ENCODE peak calls at places on chromosome X, in nine cellular contexts. M, O, F, Y, W, Z, T, P and U are unnamed samples.

GRCh38 chrX:26597981-26598380 is 382.0 kb downstream of the MAGEB5 start:
- DNase-seq in Z (no peak), Y (no peak), T (no peak), P (no peak), O (no peak), W (no peak), F (no peak), M (no peak), U (no peak)

GRCh38 chrX:50721771-50722521 is 92.0 kb downstream of the SHROOM4 start:
- DNase-seq in W (no peak), P (no peak), Z (no peak), F (no peak), O (no peak), M (no peak), T (no peak), Y (no peak), U (no peak)

GRCh38 chrX:15451913-15452312 is 41.2 kb downstream of the PIR start:
- DNase-seq in O (no peak), P (no peak), M (no peak), Z (no peak), W (peak; percentile 35), T (no peak), Y (no peak), F (no peak), U (no peak)

GRCh38 chrX:46551494-46552128 is 6.4 kb upstream of the ZNF674 start:
- DNase-seq in M (no peak), O (no peak), Z (no peak), F (no peak), T (no peak), W (no peak), P (no peak), Y (no peak), U (no peak)

GRCh38 chrX:53235566-53235965 is 10.6 kb upstream of the KDM5C start:
- DNase-seq in P (no peak), W (no peak), O (no peak), F (no peak), Y (no peak), T (no peak), Z (no peak), M (no peak), U (no peak)

GRCh38 chrX:136577562-136577961 is 45.5 kb downstream of the VGLL1 start:
- DNase-seq in O (peak; percentile 54), Y (peak; percentile 38), W (peak; percentile 32), T (peak; percentile 25), P (no peak), F (peak; percentile 19), M (peak; percentile 34), Z (peak; percentile 41), U (peak; percentile 31)

GRCh38 chrX:108217877-108218276 is 126.3 kb downstream of the ATG4A start:
- DNase-seq in O (no peak), M (no peak), W (no peak), Z (no peak), T (no peak), Y (no peak), P (no peak), F (no peak), U (no peak)

GRCh38 chrX:12307961-12308360 is 169.7 kb downstream of the FRMPD4 start:
- DNase-seq in Y (no peak), W (no peak), Z (no peak), T (no peak), F (no peak), P (no peak), M (no peak), O (no peak), U (no peak)

GRCh38 chrX:129649268-129650182 is 5.2 kb downstream of the APLN start:
- DNase-seq in P (no peak), W (no peak), Y (no peak), F (no peak), T (no peak), M (no peak), Z (no peak), O (peak; percentile 8), U (no peak)

GRCh38 chrX:21153503-21153902 is 220.7 kb upstream of the CNKSR2 start:
- DNase-seq in T (no peak), W (no peak), F (peak; percentile 18), Z (no peak), P (no peak), M (no peak), O (no peak), Y (no peak), U (no peak)

GRCh38 chrX:46770817-46771163 is 11.9 kb upstream of the SLC9A7 start:
- DNase-seq in P (no peak), O (no peak), T (no peak), M (no peak), W (no peak), F (no peak), Y (no peak), Z (no peak), U (no peak)

GRCh38 chrX:113741744-113742143 is 842.1 kb upstream of the HTR2C start:
- DNase-seq in W (no peak), T (no peak), F (no peak), O (no peak), Y (no peak), Z (no peak), M (no peak), P (no peak), U (no peak)

GRCh38 chrX:142982679-142983078 is 43.0 kb upstream of the SPANXN4 start:
- DNase-seq in T (no peak), P (no peak), Y (no peak), O (no peak), F (no peak), Z (no peak), W (no peak), M (no peak), U (no peak)

GRCh38 chrX:106437407-106437806 is 174.4 kb upstream of the RADX start:
- DNase-seq in O (no peak), P (no peak), W (no peak), M (no peak), T (no peak), Y (no peak), F (no peak), Z (no peak), U (no peak)

GRCh38 chrX:30900227-30900626 is 11.2 kb upstream of the TAB3 start:
- DNase-seq in P (no peak), Z (no peak), T (no peak), M (no peak), O (no peak), Y (no peak), W (no peak), F (no peak), U (no peak)

GRCh38 chrX:10242036-10242435 is 85.3 kb downstream of the CLCN4 start:
- DNase-seq in O (no peak), W (no peak), P (no peak), Z (no peak), T (no peak), F (no peak), M (no peak), Y (no peak), U (no peak)

GRCh38 chrX:118569676-118570075 is 74.1 kb downstream of the DOCK11 start:
- DNase-seq in F (no peak), P (no peak), O (no peak), Y (no peak), W (no peak), Z (no peak), M (no peak), T (no peak), U (no peak)

GRCh38 chrX:132034648-132035047 is 11.5 kb downstream of the STK26 start:
- DNase-seq in T (no peak), F (no peak), Y (no peak), O (no peak), W (no peak), M (no peak), P (no peak), Z (no peak), U (no peak)

GRCh38 chrX:11371106-11371505 is 77.9 kb downstream of the AMELX start:
- DNase-seq in O (no peak), W (no peak), M (no peak), F (no peak), Y (no peak), T (no peak), P (no peak), Z (no peak), U (no peak)

GRCh38 chrX:9612146-9612505 is 147.3 kb downstream of the TBL1X start:
- DNase-seq in F (no peak), O (no peak), M (no peak), P (no peak), Y (no peak), Z (no peak), T (no peak), W (no peak), U (no peak)

GRCh38 chrX:133413218-133413925 is 1.9 kb downstream of the GPC4 start:
- DNase-seq in O (no peak), F (no peak), W (peak; percentile 30), P (no peak), Z (no peak), M (peak; percentile 62), Y (no peak), T (no peak), U (no peak)

GRCh38 chrX:6225307-6226052 is 3.2 kb downstream of the NLGN4X start:
- DNase-seq in P (no peak), Z (no peak), T (no peak), O (no peak), W (no peak), F (no peak), Y (no peak), M (no peak), U (no peak)

GRCh38 chrX:115892787-115893671 is 277.5 kb upstream of the AGTR2 start:
- DNase-seq in P (no peak), M (peak; percentile 84), W (peak; percentile 49), Z (peak; percentile 79), F (peak; percentile 59), O (peak; percentile 70), Y (no peak), T (peak; percentile 20), U (peak; percentile 45)
- H3K4me3 ChIP-seq in P (no peak overlapping the region), M (no peak overlapping the region), W (no peak overlapping the region), Z (peak overlapping the region; percentile 36), F (peak overlapping the region; percentile 47), O (no peak overlapping the region), Y (no peak overlapping the region), T (no peak overlapping the region), U (no peak overlapping the region)

DNA sequence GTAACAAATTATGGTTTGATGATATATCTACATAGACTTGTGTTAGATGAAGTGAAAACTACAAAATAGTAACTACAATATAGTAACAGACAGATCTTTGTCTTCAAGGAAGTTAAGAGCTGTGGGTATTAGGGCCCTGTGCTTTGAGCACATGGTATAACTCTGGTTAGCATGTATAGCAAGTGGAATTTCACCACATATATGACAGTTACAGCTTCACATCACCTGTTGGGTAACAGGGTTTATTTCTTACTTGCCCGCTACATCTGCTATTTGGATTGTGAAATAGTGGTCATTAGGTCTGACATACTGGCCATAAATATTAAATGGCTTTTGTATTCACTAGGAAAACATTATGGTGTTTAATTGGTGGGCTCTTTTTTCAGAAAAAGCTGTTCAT is 20.2 kb downstream of the OFD1 start:
- DNase-seq in T (no peak), O (no peak), Y (no peak), P (no peak), M (no peak), W (no peak), Z (no peak), F (no peak), U (no peak)
- H3K36me3 ChIP-seq in T (no peaks in the 10 kb centered on the region), O (no peaks in the 10 kb centered on the region), Y (peaks cover 50% of the 10 kb centered on the region), P (no peaks in the 10 kb centered on the region), M (no peaks in the 10 kb centered on the region), W (peaks cover 2% of the 10 kb centered on the region), Z (no peaks in the 10 kb centered on the region), F (no peaks in the 10 kb centered on the region), U (peaks cover 36% of the 10 kb centered on the region)

GRCh38 chrX:124239324-124239723 is 93.1 kb upstream of the TEX13D start:
- DNase-seq in F (no peak), Z (no peak), M (no peak), W (no peak), O (no peak), Y (no peak), P (no peak), T (no peak), U (no peak)
- H3K4me3 ChIP-seq in F (no peak overlapping the region), Z (no peak overlapping the region), M (no peak overlapping the region), W (no peak overlapping the region), O (no peak overlapping the region), Y (no peak overlapping the region), P (no peak overlapping the region), T (no peak overlapping the region), U (no peak overlapping the region)

GRCh38 chrX:70669120-70669519 is 224.5 kb downstream of the DLG3 start:
- DNase-seq in Z (no peak), T (no peak), F (no peak), M (no peak), W (no peak), Y (no peak), P (no peak), O (no peak), U (no peak)
- H3K36me3 ChIP-seq in Z (no peaks in the 10 kb centered on the region), T (no peaks in the 10 kb centered on the region), F (no peaks in the 10 kb centered on the region), M (no peaks in the 10 kb centered on the region), W (no peaks in the 10 kb centered on the region), Y (no peaks in the 10 kb centered on the region), P (no peaks in the 10 kb centered on the region), O (no peaks in the 10 kb centered on the region), U (no peaks in the 10 kb centered on the region)